ENCODE peak calls at places on chromosomes 6 and 20, in eight cellular contexts. B is esophagus squamous epithelium, D is adrenal gland, N is heart right ventricle, R is LNCaP clone FGC, I is neural crest cell, X is fibroblast of pulmonary artery, U is stomach. O is an unnamed sample.
A peak's percentile ranks its signal among the peaks of the same experiment; 100 is the strongest.

GRCh38 chr6:141988954-141989705 is 143.6 kb upstream of the GJE1 start:
- DNase-seq in B (no peak), D (no peak), N (no peak), R (peak; percentile 30), I (peak; percentile 6), X (peak; percentile 84), U (no peak), O (peak; percentile 25)

GRCh38 chr20:32820000-32820697 is 395 bp downstream of the MAPRE1 start:
- DNase-seq in B (peak; percentile 31), D (peak; percentile 54), N (no peak), R (peak; percentile 35), I (peak; percentile 93), X (peak; percentile 56), U (no peak), O (peak; percentile 90)

GRCh38 chr6:16523550-16524379 is 237.5 kb downstream of the ATXN1 start:
- DNase-seq in B (no peak), D (no peak), N (no peak), R (no peak), I (no peak), X (peak; percentile 96), U (no peak), O (no peak)

GRCh38 chr6:107083047-107083768 is 32.1 kb downstream of the BEND3 start:
- DNase-seq in B (no peak), D (no peak), N (no peak), R (no peak), I (no peak), X (no peak), U (no peak), O (no peak)

GRCh38 chr6:133804263-133804662 is 84.7 kb upstream of the TCF21 start:
- DNase-seq in B (no peak), D (no peak), N (no peak), R (no peak), I (no peak), X (peak; percentile 86), U (no peak), O (no peak)

GRCh38 chr20:22492497-22492896 is 91.9 kb downstream of the FOXA2 start:
- DNase-seq in B (no peak), D (no peak), N (no peak), R (no peak), I (no peak), X (no peak), U (no peak), O (no peak)

GRCh38 chr6:3784423-3784822 is 32.9 kb upstream of the PXDC1 start:
- DNase-seq in B (no peak), D (no peak), N (no peak), R (no peak), I (no peak), X (no peak), U (no peak), O (no peak)

GRCh38 chr6:166637001-166637400 is 9.9 kb upstream of the RPS6KA2 start:
- DNase-seq in B (no peak), D (no peak), N (no peak), R (no peak), I (no peak), X (no peak), U (no peak), O (no peak)

GRCh38 chr20:17725094-17725835 is 25.5 kb downstream of the BANF2 start:
- DNase-seq in B (no peak), D (no peak), N (peak; percentile 34), R (no peak), I (no peak), X (no peak), U (no peak), O (no peak)

GRCh38 chr20:63090052-63090451 is 83.3 kb upstream of the BHLHE23 start:
- DNase-seq in B (no peak), D (no peak), N (no peak), R (no peak), I (no peak), X (no peak), U (no peak), O (no peak)

GRCh38 chr20:61112515-61112914 is 139.5 kb upstream of the CDH4 start:
- DNase-seq in B (no peak), D (no peak), N (no peak), R (no peak), I (no peak), X (no peak), U (no peak), O (no peak)

GRCh38 chr6:75386050-75386770 is 101.6 kb upstream of the TMEM30A start:
- DNase-seq in B (no peak), D (no peak), N (no peak), R (no peak), I (no peak), X (no peak), U (no peak), O (no peak)

GRCh38 chr20:6674831-6675230 is 92.7 kb upstream of the BMP2 start:
- DNase-seq in B (no peak), D (no peak), N (no peak), R (no peak), I (no peak), X (no peak), U (no peak), O (no peak)

GRCh38 chr20:37385176-37385575 is 39.2 kb downstream of the SRC start:
- DNase-seq in B (no peak), D (no peak), N (no peak), R (no peak), I (no peak), X (no peak), U (no peak), O (no peak)

GRCh38 chr6:134199848-134200606 is 117.9 kb downstream of the SGK1 start:
- DNase-seq in B (no peak), D (no peak), N (no peak), R (peak; percentile 19), I (no peak), X (no peak), U (no peak), O (peak; percentile 34)

GRCh38 chr6:169529931-169530761 is 171.7 kb downstream of the WDR27 start:
- DNase-seq in B (no peak), D (no peak), N (no peak), R (peak; percentile 76), I (no peak), X (peak; percentile 46), U (no peak), O (no peak)

GRCh38 chr20:41248371-41249024 is 69.0 kb downstream of the ZHX3 start:
- DNase-seq in B (no peak), D (no peak), N (no peak), R (no peak), I (no peak), X (peak; percentile 96), U (no peak), O (no peak)

GRCh38 chr6:88629838-88630462 is 333.5 kb downstream of the RNGTT start:
- DNase-seq in B (no peak), D (no peak), N (no peak), R (no peak), I (no peak), X (no peak), U (no peak), O (no peak)
- TF ChIP-seq CTCF in B (no peak), D (no peak), N (no peak), R (no peak), I (no peak), X (no peak), U (no peak), O (no peak)

GRCh38 chr20:24529032-24529431 is 59.6 kb downstream of the SYNDIG1 start:
- DNase-seq in B (no peak), D (no peak), N (no peak), R (no peak), I (no peak), X (no peak), U (no peak), O (no peak)

GRCh38 chr20:24519476-24519875 is 50.0 kb downstream of the SYNDIG1 start:
- DNase-seq in B (no peak), D (no peak), N (no peak), R (no peak), I (no peak), X (no peak), U (no peak), O (no peak)

GRCh38 chr20:24522452-24523330 is 53.3 kb downstream of the SYNDIG1 start:
- DNase-seq in B (no peak), D (no peak), N (no peak), R (no peak), I (no peak), X (no peak), U (no peak), O (no peak)

DNA sequence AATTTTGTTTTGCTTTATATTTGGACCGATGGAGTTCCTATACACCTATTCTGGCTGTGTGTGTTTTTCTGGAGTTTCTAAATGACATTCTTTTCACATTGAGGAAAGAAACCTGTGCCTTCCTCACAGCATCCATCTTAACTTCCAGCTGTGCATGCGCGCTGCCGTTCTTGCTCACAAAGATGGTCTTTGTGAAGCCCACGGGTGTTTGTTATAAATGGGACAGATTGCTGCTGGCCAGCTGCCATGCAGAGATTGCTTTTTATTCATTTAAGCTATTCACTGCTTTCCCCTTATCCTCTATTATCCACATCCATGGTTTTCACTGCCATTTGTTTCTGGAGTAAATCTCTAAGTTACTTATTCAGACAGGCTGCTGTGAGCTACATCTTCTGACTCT is 54.2 kb downstream of the SYNDIG1 start:
- DNase-seq in B (no peak), D (no peak), N (no peak), R (no peak), I (no peak), X (no peak), U (no peak), O (no peak)
- TF ChIP-seq CTCF in B (no peak), D (no peak), N (no peak), R (no peak), I (no peak), X (no peak), U (no peak), O (no peak)

DNA sequence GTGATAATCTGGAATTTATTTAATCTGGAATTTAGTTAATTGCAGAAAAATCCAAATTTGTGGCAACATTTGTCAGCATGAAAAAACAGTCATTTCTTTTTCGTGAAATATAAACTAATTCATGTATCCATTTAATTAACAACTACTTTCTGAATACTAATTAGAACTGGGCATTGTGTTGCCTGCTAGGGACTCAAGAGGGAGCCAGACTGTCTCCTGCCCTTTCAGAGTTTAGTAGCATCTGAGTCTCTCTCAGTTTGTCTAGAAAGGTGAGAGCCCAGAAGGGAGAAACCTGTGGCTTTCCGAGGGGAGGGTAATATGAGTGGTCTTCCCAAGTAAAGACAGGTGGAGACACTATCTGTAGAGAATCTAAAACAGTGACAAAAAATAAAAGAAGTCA is 210.9 kb upstream of the HDDC2 start:
- DNase-seq in B (no peak), D (no peak), N (no peak), R (no peak), I (no peak), X (peak; percentile 6), U (no peak), O (peak; percentile 32)
- TF ChIP-seq CTCF in B (peak; percentile 56), D (no peak), N (no peak), R (peak; percentile 40), I (peak; percentile 40), X (peak; percentile 44), U (no peak), O (peak; percentile 28)

DNA sequence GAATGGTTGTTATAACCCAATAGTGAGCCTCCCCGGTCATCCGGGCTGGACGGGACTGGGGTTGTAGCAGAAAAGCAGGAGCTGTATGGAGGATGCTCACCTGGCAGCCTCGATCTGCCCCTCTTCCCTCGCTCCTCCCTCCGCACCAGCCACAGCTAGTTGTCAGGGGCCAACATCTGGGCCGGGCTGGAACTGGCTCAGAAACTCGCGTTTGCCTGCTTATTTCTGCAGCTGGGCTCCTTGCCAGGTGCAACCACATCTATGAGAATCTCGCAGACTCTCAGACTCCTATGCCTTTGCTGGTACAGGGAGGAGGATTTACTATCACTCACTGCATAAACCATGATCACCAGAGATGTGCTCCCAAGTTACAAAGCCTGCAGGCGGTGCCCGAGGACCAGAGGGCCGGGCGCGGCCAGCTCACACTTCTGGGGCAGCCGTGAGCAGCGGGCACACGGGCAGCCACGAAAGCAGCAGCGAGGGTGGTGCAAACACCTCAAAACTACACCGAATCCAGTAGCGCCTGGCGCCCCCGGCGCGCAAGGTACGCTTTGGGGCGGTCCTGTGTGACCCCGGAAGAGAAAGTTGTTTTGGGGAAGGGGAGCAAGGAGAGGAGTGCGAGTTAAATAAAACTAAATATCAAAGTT is 609 bp upstream of the LRRC1 start:
- DNase-seq in B (no peak), D (peak; percentile 59), N (peak; percentile 62), R (peak; percentile 61), I (peak; percentile 49), X (peak; percentile 74), U (peak; percentile 74), O (peak; percentile 66)
- TF ChIP-seq CTCF in B (peak; percentile 28), D (peak; percentile 28), N (peak; percentile 44), R (peak; percentile 62), I (peak; percentile 31), X (peak; percentile 36), U (peak; percentile 43), O (peak; percentile 11)

O was measured in GM20000.